ENCODE peak calls at places on chromosome 1, in eight cellular contexts. E, K, S, D, N, O, P and F are unnamed samples.

GRCh38 chr1:164914208-164914607 is 355.2 kb downstream of the PBX1 start:
- DNase-seq in S (peak), K (no peak), O (no peak), P (no peak), E (no peak), N (peak), D (peak), F (no peak)

GRCh38 chr1:228463559-228464455 is 23.4 kb upstream of the RNF187 start:
- DNase-seq in N (peak), O (no peak), P (peak), K (peak), D (no peak), E (no peak), S (no peak), F (no peak)

GRCh38 chr1:24540906-24541710 is 14.8 kb upstream of the NCMAP start:
- DNase-seq in K (no peak), E (no peak), S (peak), P (no peak), O (peak), N (peak), D (peak), F (no peak)

GRCh38 chr1:230728710-230729392 is 14.9 kb upstream of the AGT start:
- DNase-seq in S (no peak), K (no peak), N (no peak), E (no peak), O (peak), D (peak), P (no peak), F (no peak)

GRCh38 chr1:92299477-92300125 is 742 bp downstream of the RPAP2 start:
- DNase-seq in D (no peak), S (no peak), E (no peak), P (no peak), K (no peak), O (no peak), N (peak), F (no peak)

GRCh38 chr1:175409938-175410337 is 217.4 kb upstream of the KIAA0040 start:
- DNase-seq in P (no peak), E (no peak), O (no peak), D (no peak), K (no peak), S (no peak), N (no peak), F (no peak)

GRCh38 chr1:93221913-93222312 is 41.4 kb downstream of the CCDC18 start:
- DNase-seq in P (peak), S (peak), N (peak), D (no peak), O (no peak), K (no peak), E (no peak), F (no peak)

GRCh38 chr1:28926629-28927441 is 12.5 kb downstream of the EPB41 start:
- DNase-seq in K (no peak), N (peak), E (no peak), D (peak), O (no peak), P (peak), S (no peak), F (peak)

GRCh38 chr1:51327386-51327785 is 3.0 kb downstream of the TTC39A start:
- DNase-seq in P (no peak), E (no peak), K (no peak), S (no peak), D (no peak), N (peak), O (no peak), F (no peak)

GRCh38 chr1:48203287-48203900 is 19.1 kb upstream of the SLC5A9 start:
- DNase-seq in E (no peak), S (peak), N (peak), D (no peak), K (no peak), O (no peak), P (peak), F (no peak)

GRCh38 chr1:204842892-204843291 is 27.8 kb upstream of the NFASC start:
- DNase-seq in O (no peak), N (no peak), S (no peak), P (no peak), E (no peak), D (no peak), K (no peak), F (no peak)

GRCh38 chr1:39129514-39129913 is 75.0 kb upstream of the MACF1 start:
- DNase-seq in O (no peak), N (no peak), K (no peak), D (no peak), E (no peak), S (no peak), P (peak), F (no peak)

GRCh38 chr1:201219481-201220387 is 29.1 kb downstream of the IGFN1 start:
- DNase-seq in S (no peak), D (no peak), K (no peak), O (no peak), E (no peak), N (no peak), P (peak), F (no peak)

GRCh38 chr1:48644950-48645605 is 131.6 kb downstream of the BEND5 start:
- DNase-seq in O (no peak), E (no peak), P (peak), N (no peak), D (no peak), S (no peak), K (no peak), F (no peak)